ENCODE peak calls at places on chromosomes 1 and 21, in eight cellular contexts. Y is naive thymus-derived CD4-positive, alpha-beta T cell; O is kidney; K is foreskin fibroblast; E is left lung; N is sigmoid colon; J is PC-3; I is GM06990. B is an unnamed sample.
A peak's percentile ranks its signal among the peaks of the same experiment; 100 is the strongest.

GRCh38 chr1:40185951-40186864 is 25.0 kb downstream of the RLF start:
- DNase-seq in J (no peak), K (peak; percentile 24), I (peak; percentile 72), Y (no peak), E (no peak), N (no peak), O (no peak), B (peak; percentile 67)

GRCh38 chr1:8866792-8867415 is 11.6 kb downstream of the ENO1 start:
- DNase-seq in I (no peak), N (no peak), E (no peak), J (no peak), O (no peak), Y (no peak), K (no peak), B (no peak)

GRCh38 chr1:228827026-228827425 is 91.7 kb downstream of the RHOU start:
- DNase-seq in J (no peak), Y (no peak), O (no peak), K (no peak), E (no peak), I (no peak), N (no peak), B (no peak)

GRCh38 chr1:23246274-23246673 is 29.0 kb upstream of the HTR1D start:
- DNase-seq in E (no peak), I (no peak), J (peak; percentile 24), K (no peak), N (no peak), O (no peak), Y (no peak), B (no peak)

GRCh38 chr1:197865809-197866208 is 36.6 kb upstream of the C1orf53 start:
- DNase-seq in J (no peak), O (no peak), E (no peak), Y (no peak), K (no peak), N (no peak), I (no peak), B (no peak)

GRCh38 chr1:91166106-91166712 is 144.4 kb upstream of the ZNF644 start:
- DNase-seq in N (no peak), O (no peak), I (no peak), K (peak; percentile 55), Y (peak; percentile 7), E (peak; percentile 43), J (peak; percentile 72), B (peak; percentile 42)

GRCh38 chr1:54803761-54804470 is 2.8 kb upstream of the TTC22 start:
- DNase-seq in I (no peak), J (no peak), Y (no peak), N (peak; percentile 61), K (no peak), E (peak; percentile 31), O (peak; percentile 88), B (no peak)

GRCh38 chr1:12407050-12407961 is 177.5 kb downstream of the VPS13D start:
- DNase-seq in Y (peak; percentile 20), J (peak; percentile 90), N (no peak), E (no peak), I (no peak), K (peak; percentile 44), O (no peak), B (peak; percentile 73)

GRCh38 chr1:199704231-199704630 is 323.3 kb upstream of the NR5A2 start:
- DNase-seq in E (no peak), K (no peak), O (no peak), N (no peak), Y (no peak), J (no peak), I (no peak), B (no peak)

GRCh38 chr1:155061381-155062150 is 2.0 kb upstream of the EFNA4 start:
- DNase-seq in N (peak; percentile 90), O (peak; percentile 95), E (peak; percentile 82), Y (peak; percentile 86), K (peak; percentile 76), I (peak; percentile 85), J (peak; percentile 97), B (peak; percentile 74)

GRCh38 chr1:155062702-155063411 is 683 bp upstream of the EFNA4 start:
- DNase-seq in N (no peak), O (peak; percentile 83), I (peak; percentile 77), E (no peak), Y (peak; percentile 64), J (peak; percentile 48), K (no peak), B (peak; percentile 18)

GRCh38 chr1:155060736-155061135 is 2.8 kb upstream of the EFNA4 start:
- DNase-seq in I (no peak), J (no peak), K (no peak), E (no peak), N (no peak), O (peak; percentile 69), Y (no peak), B (no peak)

GRCh38 chr1:155063550-155064108 is at the start of gene EFNA4:
- DNase-seq in E (peak; percentile 91), K (peak; percentile 73), I (peak; percentile 82), J (peak; percentile 90), N (peak; percentile 94), Y (peak; percentile 87), O (peak; percentile 93), B (peak; percentile 82)

GRCh38 chr1:155062151-155062686 is 1.3 kb upstream of the EFNA4 start:
- DNase-seq in J (no peak), E (no peak), Y (no peak), I (no peak), O (peak; percentile 84), K (no peak), N (no peak), B (no peak)
- H3K4me3 ChIP-seq in J (no peak overlapping the region), E (no peak overlapping the region), Y (peak overlapping the region; percentile 76), I (no peak overlapping the region), O (no peak overlapping the region), K (no peak overlapping the region), N (peak overlapping the region; percentile 90), B (no peak overlapping the region)

GRCh38 chr1:22053861-22054770 is 1.6 kb downstream of the CDC42 start:
- DNase-seq in N (no peak), O (no peak), I (no peak), K (no peak), J (no peak), E (no peak), Y (no peak), B (peak; percentile 86)

GRCh38 chr1:22056043-22056442 is 3.5 kb downstream of the CDC42 start:
- DNase-seq in O (no peak), Y (no peak), J (no peak), E (no peak), N (no peak), I (no peak), K (no peak), B (no peak)

GRCh38 chr1:22053018-22053860 is 730 bp downstream of the CDC42 start:
- DNase-seq in K (peak; percentile 35), O (peak; percentile 92), I (peak; percentile 72), N (peak; percentile 78), Y (peak; percentile 57), J (peak; percentile 41), E (peak; percentile 64), B (peak; percentile 70)

GRCh38 chr1:22056921-22057320 is 4.4 kb downstream of the CDC42 start:
- DNase-seq in K (no peak), E (no peak), I (no peak), O (no peak), N (no peak), J (no peak), Y (no peak), B (no peak)

DNA sequence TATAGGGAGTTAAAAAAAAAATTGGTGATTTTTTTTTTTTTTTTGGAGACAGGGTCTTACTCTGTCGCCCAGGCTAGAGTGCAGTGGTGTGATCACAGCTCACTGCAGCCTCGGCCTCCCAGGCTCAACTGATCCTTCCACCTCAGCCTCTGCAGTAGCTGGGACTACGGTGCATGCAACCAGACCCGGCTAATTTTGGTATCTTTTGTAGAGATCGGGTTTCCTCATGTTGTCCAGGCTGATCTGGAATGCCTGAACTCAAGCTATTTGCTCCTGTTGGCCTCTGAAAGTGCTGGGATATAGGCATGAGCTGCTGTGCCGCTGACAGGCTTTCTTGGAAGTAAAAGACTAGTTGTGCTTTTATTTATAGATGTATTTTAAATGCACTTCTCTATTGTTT is 3.0 kb downstream of the CDC42 start:
- DNase-seq in J (no peak), O (no peak), N (no peak), K (no peak), Y (no peak), I (no peak), E (no peak), B (no peak)
- H3K4me3 ChIP-seq in J (peak overlapping the region; percentile 43), O (no peak overlapping the region), N (no peak overlapping the region), K (no peak overlapping the region), Y (peak overlapping the region; percentile 15), I (peak overlapping the region; percentile 44), E (no peak overlapping the region), B (no peak overlapping the region)

GRCh38 chr1:20552728-20553571 is 577 bp downstream of the FAM43B start:
- DNase-seq in K (peak; percentile 18), I (peak; percentile 34), O (peak; percentile 79), E (no peak), N (no peak), Y (no peak), J (peak; percentile 9), B (no peak)
- H3K4me3 ChIP-seq in K (peak overlapping the region; percentile 25), I (no peak overlapping the region), O (peak overlapping the region; percentile 18), E (peak overlapping the region; percentile 9), N (peak overlapping the region; percentile 45), Y (no peak overlapping the region), J (peak overlapping the region; percentile 52), B (no peak overlapping the region)

DNA sequence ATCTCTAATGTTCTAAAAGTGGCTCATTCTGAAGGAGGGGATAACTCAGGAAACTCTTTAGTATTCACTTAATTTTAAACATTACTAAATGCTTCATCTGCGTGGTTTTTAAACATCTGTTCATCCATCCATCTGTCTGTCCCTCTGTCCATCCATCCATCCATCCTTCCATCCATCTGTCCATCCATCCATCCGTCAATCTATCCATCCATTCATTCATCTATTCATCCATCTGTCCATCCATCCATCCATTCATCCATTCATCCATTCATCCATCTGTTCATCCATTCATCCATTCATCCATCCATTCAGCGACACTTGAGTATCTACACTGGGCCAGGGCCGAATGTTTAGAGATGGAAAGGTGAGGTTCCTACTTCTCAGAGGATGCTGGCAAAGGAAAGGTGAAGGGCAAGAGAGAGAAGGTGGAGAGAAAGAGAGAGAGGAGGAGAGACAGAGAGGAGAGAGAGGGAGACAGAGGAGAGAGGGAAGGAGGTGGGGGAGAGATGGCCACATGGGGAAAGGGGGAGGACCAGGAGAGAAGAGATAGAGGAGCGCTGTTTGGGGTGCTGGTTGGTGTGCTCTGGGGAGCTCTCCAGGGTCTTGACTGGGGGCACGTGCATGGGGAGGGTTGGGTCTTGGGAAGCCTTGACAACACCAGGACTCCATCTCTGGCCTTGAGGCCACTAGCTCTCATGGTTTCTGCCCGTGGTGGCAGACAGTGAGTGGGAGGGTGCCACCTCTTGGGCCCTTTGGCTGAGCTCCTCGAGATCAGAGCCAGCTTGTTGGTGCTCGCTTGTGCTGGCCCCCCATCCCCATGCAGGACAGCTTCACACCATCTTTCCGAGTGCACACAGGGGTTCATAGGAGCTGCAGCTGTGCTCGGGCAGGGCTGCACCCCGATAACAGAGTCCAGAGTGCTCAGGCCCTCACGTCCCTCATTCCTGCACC is 45.6 kb downstream of the ABCG1 start:
- DNase-seq in N (no peak), O (no peak), K (no peak), I (no peak), Y (no peak), J (no peak), E (no peak), B (no peak)
- H3K4me3 ChIP-seq in N (no peak overlapping the region), O (no peak overlapping the region), K (no peak overlapping the region), I (no peak overlapping the region), Y (no peak overlapping the region), J (no peak overlapping the region), E (no peak overlapping the region), B (no peak overlapping the region)